ENCODE peak calls at places on chromosomes 6 and 20, in eight cellular contexts. C is AG09309; B is IMR-90; F is CD8-positive, alpha-beta T cell; O is mucosa of descending colon; J is kidney; E is GM23338; I is pancreas. H is an unnamed sample.

GRCh38 chr6:160004018-160004417 is 35.1 kb downstream of the IGF2R start:
- DNase-seq in C (no peak), B (no peak), F (no peak), O (no peak), J (no peak), E (no peak), I (no peak), H (no peak)

GRCh38 chr6:100464910-100465700 is at the start of gene SIM1:
- DNase-seq in C (no peak), B (peak), F (no peak), O (peak), J (peak), E (peak), I (peak), H (peak)

GRCh38 chr6:40779399-40779798 is 192.2 kb upstream of the LRFN2 start:
- DNase-seq in C (peak), B (peak), F (no peak), O (no peak), J (no peak), E (no peak), I (no peak), H (peak)

GRCh38 chr6:56242343-56242742 is 5.0 kb downstream of the COL21A1 start:
- DNase-seq in C (no peak), B (no peak), F (no peak), O (no peak), J (no peak), E (no peak), I (no peak), H (peak)

GRCh38 chr6:1662532-1662931 is 52.8 kb downstream of the FOXC1 start:
- DNase-seq in C (no peak), B (peak), F (no peak), O (no peak), J (no peak), E (no peak), I (no peak), H (no peak)

GRCh38 chr6:108336971-108337370 is 42.1 kb downstream of the AFG1L start:
- DNase-seq in C (no peak), B (no peak), F (no peak), O (no peak), J (no peak), E (no peak), I (no peak), H (no peak)

GRCh38 chr20:17226410-17227198 is at the start of gene PCSK2:
- DNase-seq in C (no peak), B (peak), F (no peak), O (peak), J (peak), E (peak), I (peak), H (peak)

GRCh38 chr6:27138837-27139752 is 108.4 kb upstream of the PRSS16 start:
- DNase-seq in C (no peak), B (peak), F (peak), O (peak), J (peak), E (peak), I (no peak), H (peak)

GRCh38 chr6:77172578-77172977 is 290.7 kb downstream of the HTR1B start:
- DNase-seq in C (no peak), B (no peak), F (no peak), O (peak), J (peak), E (no peak), I (no peak), H (no peak)

GRCh38 chr20:49983848-49984408 is 1.1 kb downstream of the SNAI1 start:
- DNase-seq in C (no peak), B (peak), F (no peak), O (peak), J (peak), E (no peak), I (no peak), H (peak)

GRCh38 chr6:49410564-49410963 is 52.5 kb downstream of the MMUT start:
- DNase-seq in C (no peak), B (no peak), F (no peak), O (no peak), J (no peak), E (no peak), I (no peak), H (no peak)

GRCh38 chr6:55778704-55779103 is 96.7 kb downstream of the BMP5 start:
- DNase-seq in C (no peak), B (no peak), F (no peak), O (no peak), J (no peak), E (no peak), I (no peak), H (no peak)

GRCh38 chr6:27470023-27470422 is 2.9 kb downstream of the ZNF184 start:
- DNase-seq in C (no peak), B (no peak), F (no peak), O (no peak), J (no peak), E (no peak), I (no peak), H (no peak)

GRCh38 chr6:1747531-1747930 is 137.8 kb downstream of the FOXC1 start:
- DNase-seq in C (no peak), B (no peak), F (no peak), O (no peak), J (no peak), E (no peak), I (no peak), H (no peak)

GRCh38 chr20:57008217-57008616 is 258.2 kb downstream of the BMP7 start:
- DNase-seq in C (no peak), B (no peak), F (no peak), O (no peak), J (no peak), E (no peak), I (no peak), H (no peak)

GRCh38 chr20:6924681-6925080 is 157.2 kb downstream of the BMP2 start:
- DNase-seq in C (no peak), B (no peak), F (no peak), O (no peak), J (no peak), E (no peak), I (no peak), H (no peak)

GRCh38 chr20:59253779-59254319 is 46.6 kb upstream of the EDN3 start:
- DNase-seq in C (no peak), B (no peak), F (peak), O (no peak), J (no peak), E (no peak), I (no peak), H (no peak)

GRCh38 chr6:69423785-69424184 is 373.0 kb downstream of the LMBRD1 start:
- DNase-seq in C (no peak), B (no peak), F (no peak), O (no peak), J (no peak), E (no peak), I (no peak), H (no peak)

GRCh38 chr20:47289096-47289495 is 67.4 kb downstream of the ZMYND8 start:
- DNase-seq in C (no peak), B (no peak), F (no peak), O (no peak), J (no peak), E (no peak), I (no peak), H (no peak)

GRCh38 chr6:44226368-44227137 is 3.2 kb downstream of the SLC29A1 start:
- DNase-seq in C (no peak), B (no peak), F (no peak), O (no peak), J (no peak), E (no peak), I (no peak), H (no peak)

GRCh38 chr6:68256391-68256790 is 378.7 kb upstream of the ADGRB3 start:
- DNase-seq in C (no peak), B (no peak), F (no peak), O (no peak), J (no peak), E (no peak), I (no peak), H (peak)

GRCh38 chr6:142856607-142856856 is 88.4 kb downstream of the HIVEP2 start:
- DNase-seq in C (no peak), B (no peak), F (no peak), O (no peak), J (no peak), E (no peak), I (no peak), H (no peak)

GRCh38 chr6:155278319-155279049 is 14.7 kb downstream of the CLDN20 start:
- DNase-seq in C (no peak), B (no peak), F (no peak), O (no peak), J (no peak), E (no peak), I (no peak), H (no peak)

GRCh38 chr6:116948535-116949304 is 71.7 kb downstream of the RFX6 start:
- DNase-seq in C (no peak), B (no peak), F (no peak), O (no peak), J (no peak), E (no peak), I (no peak), H (no peak)

GRCh38 chr20:3751284-3751663 is 16.3 kb downstream of the ADISSP start:
- DNase-seq in C (no peak), B (no peak), F (no peak), O (no peak), J (no peak), E (peak), I (no peak), H (no peak)

GRCh38 chr6:169269180-169270076 is 15.8 kb upstream of the THBS2 start:
- DNase-seq in C (no peak), B (peak), F (no peak), O (no peak), J (no peak), E (no peak), I (no peak), H (no peak)

GRCh38 chr6:17038316-17038715 is 63.5 kb upstream of the STMND1 start:
- DNase-seq in C (peak), B (peak), F (no peak), O (no peak), J (no peak), E (no peak), I (no peak), H (no peak)

GRCh38 chr6:17035257-17035757 is 66.5 kb upstream of the STMND1 start:
- DNase-seq in C (no peak), B (no peak), F (no peak), O (no peak), J (no peak), E (no peak), I (no peak), H (no peak)

GRCh38 chr6:17031961-17032360 is 69.9 kb upstream of the STMND1 start:
- DNase-seq in C (no peak), B (no peak), F (no peak), O (no peak), J (no peak), E (no peak), I (no peak), H (no peak)

GRCh38 chr6:17035994-17036393 is 65.9 kb upstream of the STMND1 start:
- DNase-seq in C (no peak), B (no peak), F (no peak), O (no peak), J (no peak), E (no peak), I (no peak), H (no peak)

GRCh38 chr6:17032595-17033591 is 69.0 kb upstream of the STMND1 start:
- DNase-seq in C (peak), B (peak), F (no peak), O (no peak), J (peak), E (no peak), I (peak), H (peak)
- H3K4me3 ChIP-seq in C (peak), B (peak), F (no peak), O (no peak), J (no peak), E (no peak), I (no peak), H (no peak)

GRCh38 chr6:30647039-30647801 is at the start of gene C6orf136:
- DNase-seq in C (no peak), B (peak), F (peak), O (peak), J (peak), E (peak), I (peak), H (peak)
- TF ChIP-seq CTCF in C (no peak), B (no peak), F (no peak), O (no peak), J (no peak), E (no peak), I (no peak), H (no peak)

GRCh38 chr6:3455121-3455489 is 1.7 kb downstream of the SLC22A23 start:
- DNase-seq in C (no peak), B (no peak), F (peak), O (peak), J (no peak), E (no peak), I (no peak), H (no peak)

GRCh38 chr6:3454206-3455016 is 2.4 kb downstream of the SLC22A23 start:
- DNase-seq in C (no peak), B (no peak), F (no peak), O (no peak), J (no peak), E (no peak), I (no peak), H (no peak)

GRCh38 chr6:3456794-3457709 is at the start of gene SLC22A23:
- DNase-seq in C (no peak), B (no peak), F (peak), O (peak), J (peak), E (peak), I (peak), H (peak)

GRCh38 chr6:3456395-3456767 is 469 bp downstream of the SLC22A23 start:
- DNase-seq in C (no peak), B (no peak), F (no peak), O (no peak), J (no peak), E (no peak), I (no peak), H (no peak)

DNA sequence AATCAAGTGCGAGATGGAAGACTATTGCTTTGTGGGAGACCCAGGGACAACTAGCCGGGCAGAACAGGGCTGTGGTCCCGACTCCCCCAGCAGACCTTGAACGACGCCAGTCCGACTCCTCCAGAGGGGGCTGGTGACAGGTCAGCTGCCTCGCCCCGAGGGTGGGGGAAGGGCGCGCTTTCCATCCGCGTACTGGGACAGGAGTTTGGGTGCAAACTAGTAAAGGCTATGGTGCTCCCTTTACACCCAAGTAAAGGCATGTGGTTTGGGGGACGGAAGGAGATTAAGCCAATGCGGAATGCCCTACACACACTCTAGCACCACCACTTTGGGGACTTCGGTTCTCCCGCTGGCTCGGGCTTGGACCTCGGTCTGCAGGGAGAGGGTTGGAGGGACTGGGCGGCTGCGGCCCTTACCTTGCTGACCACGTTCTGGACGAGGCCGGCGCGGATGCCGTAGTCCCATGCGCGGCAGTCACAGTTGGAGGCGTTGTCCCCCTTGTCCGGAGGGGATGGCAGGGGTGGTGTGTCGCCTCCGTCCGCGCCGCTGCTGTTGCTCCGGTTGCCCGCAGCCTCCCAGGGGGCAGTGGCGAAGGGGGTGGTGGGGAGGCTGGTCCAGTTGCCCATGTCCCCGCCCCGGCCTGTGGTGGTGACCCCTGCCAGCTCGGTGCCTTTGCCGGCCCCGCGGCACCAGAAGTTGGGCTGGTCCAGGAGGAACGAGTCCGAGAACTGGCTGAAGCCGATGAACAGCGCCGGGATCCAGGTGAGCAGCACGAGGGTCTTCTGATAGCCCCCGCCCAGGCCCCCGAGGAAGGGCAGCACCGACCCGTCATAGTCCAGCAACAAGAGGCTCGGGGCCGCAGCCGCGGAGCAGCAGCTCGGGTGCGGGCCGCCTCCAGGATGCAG is 1.1 kb downstream of the SLC22A23 start:
- DNase-seq in C (no peak), B (no peak), F (peak), O (peak), J (peak), E (peak), I (peak), H (no peak)
- H3K4me3 ChIP-seq in C (peak), B (peak), F (peak), O (peak), J (peak), E (peak), I (peak), H (peak)

DNA sequence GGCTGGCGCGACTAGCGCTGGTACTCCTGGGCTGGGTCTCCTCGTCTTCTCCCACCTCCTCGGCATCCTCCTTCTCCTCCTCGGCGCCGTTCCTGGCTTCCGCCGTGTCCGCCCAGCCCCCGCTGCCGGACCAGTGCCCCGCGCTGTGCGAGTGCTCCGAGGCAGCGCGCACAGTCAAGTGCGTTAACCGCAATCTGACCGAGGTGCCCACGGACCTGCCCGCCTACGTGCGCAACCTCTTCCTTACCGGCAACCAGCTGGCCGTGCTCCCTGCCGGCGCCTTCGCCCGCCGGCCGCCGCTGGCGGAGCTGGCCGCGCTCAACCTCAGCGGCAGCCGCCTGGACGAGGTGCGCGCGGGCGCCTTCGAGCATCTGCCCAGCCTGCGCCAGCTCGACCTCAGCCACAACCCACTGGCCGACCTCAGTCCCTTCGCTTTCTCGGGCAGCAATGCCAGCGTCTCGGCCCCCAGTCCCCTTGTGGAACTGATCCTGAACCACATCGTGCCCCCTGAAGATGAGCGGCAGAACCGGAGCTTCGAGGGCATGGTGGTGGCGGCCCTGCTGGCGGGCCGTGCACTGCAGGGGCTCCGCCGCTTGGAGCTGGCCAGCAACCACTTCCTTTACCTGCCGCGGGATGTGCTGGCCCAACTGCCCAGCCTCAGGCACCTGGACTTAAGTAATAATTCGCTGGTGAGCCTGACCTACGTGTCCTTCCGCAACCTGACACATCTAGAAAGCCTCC is 1.6 kb downstream of the TPBG start:
- DNase-seq in C (no peak), B (peak), F (no peak), O (peak), J (peak), E (peak), I (peak), H (peak)
- TF ChIP-seq CTCF in C (peak), B (peak), F (no peak), O (no peak), J (no peak), E (no peak), I (no peak), H (peak)

DNA sequence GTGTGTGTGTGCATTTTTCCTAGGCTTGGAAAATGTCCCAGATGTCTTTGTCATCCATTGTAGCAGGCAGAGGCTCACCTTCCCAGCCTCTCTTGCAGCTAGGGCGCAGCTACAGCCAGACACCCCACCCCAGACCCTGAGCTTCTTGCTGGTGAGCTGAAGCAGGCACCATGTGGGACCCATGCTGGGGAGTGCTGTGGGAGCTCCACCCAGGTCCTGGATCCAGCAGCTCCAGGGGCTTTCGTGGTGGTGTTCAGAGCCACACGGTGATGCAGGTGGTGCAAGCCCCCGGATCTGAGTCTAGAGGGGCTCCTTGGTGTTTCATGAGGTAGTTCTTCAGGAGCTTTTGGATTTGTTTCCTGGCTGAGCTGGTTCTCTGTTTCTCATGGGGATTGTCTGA is 56.0 kb upstream of the ZFP64 start:
- DNase-seq in C (no peak), B (no peak), F (no peak), O (no peak), J (no peak), E (no peak), I (no peak), H (no peak)
- H3K4me3 ChIP-seq in C (no peak), B (no peak), F (no peak), O (no peak), J (no peak), E (no peak), I (no peak), H (no peak)

DNA sequence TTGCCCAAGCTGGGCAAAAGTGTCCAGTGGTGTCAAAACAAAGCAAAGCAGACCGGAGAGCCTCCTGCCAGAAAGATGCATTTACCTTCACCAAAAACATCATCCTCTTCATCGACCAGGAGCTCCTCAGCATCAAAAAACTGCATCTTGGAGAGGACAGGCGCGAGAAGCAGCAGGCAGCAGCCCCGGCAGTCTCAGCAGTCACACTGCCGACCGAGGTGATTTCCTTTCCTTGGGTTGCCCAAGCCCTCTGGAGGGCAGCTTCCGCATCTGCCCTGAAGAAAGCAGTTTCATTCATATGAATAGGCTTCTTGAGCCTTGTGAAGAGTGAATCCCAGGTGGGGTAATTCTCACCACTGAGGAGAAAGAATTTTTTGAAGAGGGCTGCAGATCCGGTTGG is at the start of gene RIPOR2:
- DNase-seq in C (no peak), B (no peak), F (peak), O (peak), J (no peak), E (peak), I (no peak), H (no peak)
- TF ChIP-seq CTCF in C (no peak), B (no peak), F (peak), O (no peak), J (no peak), E (peak), I (no peak), H (no peak)

DNA sequence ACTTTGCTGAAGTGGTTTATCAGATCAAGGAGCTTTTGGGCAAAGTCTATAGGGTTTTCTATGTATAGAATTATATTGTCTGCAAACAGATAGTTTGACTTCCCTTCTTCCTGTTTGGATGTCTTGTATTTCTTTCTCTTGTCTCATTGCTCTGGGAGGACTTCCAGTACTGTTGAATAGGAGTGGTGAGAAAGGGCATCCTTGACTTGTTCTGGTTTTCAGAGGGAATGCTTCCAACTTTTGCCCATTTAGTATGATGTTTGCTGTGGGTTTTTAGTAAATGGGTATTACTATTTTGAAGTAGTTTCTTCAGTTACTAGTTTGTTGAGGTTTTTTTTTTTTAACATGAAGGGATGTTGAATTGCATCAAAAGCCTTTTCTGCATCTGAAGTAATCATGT is 36.1 kb downstream of the KCNS1 start:
- DNase-seq in C (no peak), B (no peak), F (no peak), O (no peak), J (no peak), E (no peak), I (no peak), H (no peak)
- H3K4me3 ChIP-seq in C (no peak), B (no peak), F (no peak), O (no peak), J (no peak), E (no peak), I (no peak), H (no peak)

GRCh38 chr20:44222969-44223368 is 12.4 kb upstream of the OSER1 start:
- DNase-seq in C (no peak), B (no peak), F (no peak), O (no peak), J (no peak), E (peak), I (no peak), H (no peak)
- TF ChIP-seq CTCF in C (no peak), B (no peak), F (no peak), O (no peak), J (no peak), E (peak), I (no peak), H (no peak)

GRCh38 chr6:138569970-138570715 is 70.8 kb upstream of the NHSL1 start:
- DNase-seq in C (no peak), B (peak), F (no peak), O (no peak), J (no peak), E (no peak), I (no peak), H (peak)
- H3K4me3 ChIP-seq in C (no peak), B (peak), F (no peak), O (no peak), J (no peak), E (peak), I (no peak), H (peak)